ENCODE peak calls at places on chromosomes 6 and 20, in eight cellular contexts. T, K, A, X, L, M, P and N are unnamed samples.

GRCh38 chr20:13259921-13260320 is 38.8 kb downstream of the ISM1 start:
- DNase-seq in T (no peak), K (no peak), A (no peak), X (no peak), L (no peak), M (no peak), P (no peak), N (no peak)

GRCh38 chr20:48846516-48847492 is 19.0 kb upstream of the PREX1 start:
- DNase-seq in T (no peak), K (no peak), A (no peak), X (no peak), L (no peak), M (peak), P (no peak), N (no peak)

GRCh38 chr20:51022803-51023616 is at the start of gene KCNG1:
- DNase-seq in T (no peak), K (peak), A (no peak), X (peak), L (no peak), M (peak), P (peak), N (peak)

GRCh38 chr6:39416728-39417127 is 94.2 kb upstream of the KCNK16 start:
- DNase-seq in T (no peak), K (no peak), A (no peak), X (no peak), L (no peak), M (no peak), P (no peak), N (no peak)

GRCh38 chr20:8940311-8940710 is 128.6 kb upstream of the PLCB4 start:
- DNase-seq in T (no peak), K (no peak), A (no peak), X (no peak), L (no peak), M (no peak), P (no peak), N (no peak)

GRCh38 chr6:122494665-122495272 is 23.2 kb upstream of the SERINC1 start:
- DNase-seq in T (no peak), K (peak), A (no peak), X (peak), L (no peak), M (no peak), P (peak), N (no peak)

GRCh38 chr6:113315068-113315467 is 542.1 kb upstream of the MARCKS start:
- DNase-seq in T (no peak), K (no peak), A (no peak), X (no peak), L (no peak), M (no peak), P (no peak), N (no peak)

GRCh38 chr20:62001178-62001715 is 64.4 kb downstream of the TAF4 start:
- DNase-seq in T (no peak), K (no peak), A (no peak), X (no peak), L (no peak), M (no peak), P (no peak), N (no peak)

GRCh38 chr20:46917155-46917554 is 22.5 kb downstream of the EYA2 start:
- DNase-seq in T (no peak), K (no peak), A (no peak), X (no peak), L (no peak), M (no peak), P (no peak), N (no peak)

GRCh38 chr6:52077961-52078613 is 9.3 kb downstream of the PKHD1 start:
- DNase-seq in T (no peak), K (no peak), A (no peak), X (no peak), L (no peak), M (no peak), P (no peak), N (no peak)

GRCh38 chr20:19995220-19995863 is 21.8 kb upstream of the NAA20 start:
- DNase-seq in T (no peak), K (peak), A (peak), X (no peak), L (no peak), M (peak), P (no peak), N (no peak)

GRCh38 chr6:149293244-149293643 is 24.3 kb upstream of the TAB2 start:
- DNase-seq in T (no peak), K (no peak), A (no peak), X (no peak), L (no peak), M (no peak), P (no peak), N (no peak)

GRCh38 chr20:56710577-56711465 is 81.7 kb downstream of the TFAP2C start:
- DNase-seq in T (peak), K (no peak), A (no peak), X (no peak), L (no peak), M (no peak), P (no peak), N (no peak)

GRCh38 chr6:15287670-15288069 is 41.8 kb downstream of the JARID2 start:
- DNase-seq in T (no peak), K (no peak), A (no peak), X (no peak), L (no peak), M (no peak), P (no peak), N (peak)

GRCh38 chr6:107657755-107658461 is 166.2 kb downstream of the SCML4 start:
- DNase-seq in T (peak), K (no peak), A (no peak), X (no peak), L (no peak), M (peak), P (peak), N (peak)

GRCh38 chr6:79630883-79631799 is at the start of gene SH3BGRL2:
- DNase-seq in T (no peak), K (peak), A (peak), X (peak), L (peak), M (peak), P (peak), N (no peak)

GRCh38 chr6:142416179-142416578 is 114.4 kb downstream of the ADGRG6 start:
- DNase-seq in T (no peak), K (no peak), A (no peak), X (no peak), L (no peak), M (peak), P (no peak), N (no peak)

GRCh38 chr6:71205336-71205956 is 83.2 kb upstream of the OGFRL1 start:
- DNase-seq in T (no peak), K (no peak), A (no peak), X (no peak), L (no peak), M (no peak), P (no peak), N (no peak)

GRCh38 chr6:83220121-83220520 is 27.0 kb downstream of the RWDD2A start:
- DNase-seq in T (no peak), K (no peak), A (no peak), X (no peak), L (no peak), M (no peak), P (no peak), N (no peak)

GRCh38 chr20:57941572-57942381 is 232.0 kb upstream of the PMEPA1 start:
- DNase-seq in T (no peak), K (peak), A (no peak), X (no peak), L (no peak), M (no peak), P (no peak), N (no peak)

GRCh38 chr6:93562566-93562965 is 143.2 kb upstream of the EPHA7 start:
- DNase-seq in T (no peak), K (no peak), A (no peak), X (no peak), L (no peak), M (no peak), P (no peak), N (no peak)

GRCh38 chr6:158642805-158643489 is 1.6 kb downstream of the DYNLT1 start:
- DNase-seq in T (no peak), K (no peak), A (no peak), X (no peak), L (no peak), M (peak), P (peak), N (no peak)

GRCh38 chr6:117079946-117080345 is 185.4 kb upstream of the VGLL2 start:
- DNase-seq in T (no peak), K (no peak), A (no peak), X (no peak), L (no peak), M (no peak), P (no peak), N (no peak)

GRCh38 chr20:10061641-10062040 is 26.9 kb downstream of the ANKEF1 start:
- DNase-seq in T (no peak), K (no peak), A (no peak), X (no peak), L (no peak), M (no peak), P (no peak), N (no peak)

GRCh38 chr20:53291548-53291947 is 302.1 kb downstream of the ZNF217 start:
- DNase-seq in T (no peak), K (no peak), A (peak), X (no peak), L (no peak), M (no peak), P (no peak), N (no peak)

GRCh38 chr6:104954091-104954797 is 2.7 kb upstream of the LIN28B start:
- DNase-seq in T (no peak), K (no peak), A (peak), X (no peak), L (no peak), M (no peak), P (no peak), N (no peak)

GRCh38 chr6:104955491-104955890 is 1.4 kb upstream of the LIN28B start:
- DNase-seq in T (no peak), K (no peak), A (no peak), X (no peak), L (no peak), M (no peak), P (no peak), N (no peak)

GRCh38 chr6:104957301-104958177 is 632 bp downstream of the LIN28B start:
- DNase-seq in T (no peak), K (no peak), A (peak), X (no peak), L (no peak), M (no peak), P (no peak), N (no peak)

GRCh38 chr6:104956663-104957294 is at the start of gene LIN28B:
- DNase-seq in T (no peak), K (no peak), A (peak), X (no peak), L (no peak), M (no peak), P (no peak), N (no peak)

DNA sequence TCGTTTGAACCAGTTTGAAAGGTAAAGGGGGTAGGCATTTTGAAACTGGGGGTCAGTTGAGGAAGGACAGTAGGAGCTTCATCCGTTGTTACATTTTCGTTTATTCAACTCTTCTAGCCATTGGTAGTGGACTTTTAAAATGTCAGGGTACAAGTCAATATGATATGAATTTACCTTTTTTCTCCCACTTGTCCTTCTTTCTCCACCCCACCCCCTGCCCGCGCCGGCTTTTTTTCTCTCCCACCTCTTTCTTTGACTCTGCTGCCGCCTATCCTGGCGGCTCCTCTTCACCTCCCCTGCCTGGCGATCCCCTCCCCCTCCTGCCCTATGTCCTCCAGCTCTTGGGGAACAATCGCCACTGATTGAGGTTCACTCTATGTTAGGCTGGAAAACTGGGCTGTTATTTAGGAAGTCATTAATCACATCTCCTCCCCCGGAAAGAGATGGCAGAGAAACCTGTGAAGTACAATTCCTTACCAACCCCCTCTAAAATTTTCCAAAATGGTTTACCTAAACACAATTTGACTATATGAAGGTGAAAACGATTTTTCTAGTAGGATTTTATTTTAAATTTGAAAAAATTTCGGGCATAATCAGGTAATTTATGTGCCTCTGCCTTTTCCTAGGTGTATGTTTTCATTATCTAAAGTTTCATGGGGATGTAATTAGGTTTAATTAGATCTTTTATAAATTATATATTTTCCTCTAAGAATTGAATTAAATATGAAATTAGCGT is 812 bp upstream of the LIN28B start:
- DNase-seq in T (no peak), K (no peak), A (peak), X (no peak), L (no peak), M (no peak), P (no peak), N (no peak)
- TF ChIP-seq CTCF in T (peak), K (no peak), A (peak), X (no peak), L (no peak), M (no peak), P (no peak), N (no peak)

GRCh38 chr20:36461600-36462439 is 79.5 kb upstream of the MYL9 start:
- DNase-seq in T (no peak), K (peak), A (no peak), X (peak), L (peak), M (peak), P (peak), N (peak)
- TF ChIP-seq POLR2AphosphoS5 in T (no peak), K (no peak), A (no peak), X (no peak), L (no peak), M (peak), P (no peak), N (no peak)

DNA sequence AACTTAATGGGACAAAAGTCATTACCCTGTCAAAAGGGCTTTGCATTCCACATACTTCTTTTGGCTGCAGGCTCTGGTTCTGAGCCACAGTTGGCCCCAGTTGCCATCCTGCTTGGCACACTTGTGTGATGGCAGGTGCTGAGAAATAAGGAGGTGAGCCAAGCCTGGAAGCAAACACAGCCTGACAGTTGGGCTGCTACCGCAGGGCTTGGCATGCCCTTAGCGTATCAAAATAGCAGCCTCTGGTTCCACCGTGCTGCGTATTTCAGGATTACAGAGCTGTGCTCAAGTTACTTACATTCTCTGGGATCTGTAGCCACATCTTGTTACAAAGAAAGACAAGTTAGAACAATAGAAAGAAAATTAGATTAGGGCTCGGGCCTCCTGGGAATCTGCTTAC is 11.1 kb downstream of the MTHFD1L start:
- DNase-seq in T (no peak), K (peak), A (no peak), X (peak), L (peak), M (no peak), P (peak), N (no peak)
- TF ChIP-seq CTCF in T (no peak), K (no peak), A (no peak), X (no peak), L (no peak), M (no peak), P (peak), N (no peak)

GRCh38 chr6:21985904-21986303 is 310.9 kb downstream of the PRL start:
- DNase-seq in T (no peak), K (no peak), A (no peak), X (no peak), L (no peak), M (no peak), P (no peak), N (no peak)

GRCh38 chr6:21984551-21984950 is 312.3 kb downstream of the PRL start:
- DNase-seq in T (no peak), K (no peak), A (no peak), X (no peak), L (no peak), M (no peak), P (no peak), N (no peak)

GRCh38 chr6:21986703-21987102 is 310.1 kb downstream of the PRL start:
- DNase-seq in T (no peak), K (peak), A (no peak), X (no peak), L (no peak), M (no peak), P (no peak), N (no peak)

GRCh38 chr6:21984135-21984534 is 312.7 kb downstream of the PRL start:
- DNase-seq in T (no peak), K (no peak), A (no peak), X (no peak), L (no peak), M (peak), P (no peak), N (no peak)

DNA sequence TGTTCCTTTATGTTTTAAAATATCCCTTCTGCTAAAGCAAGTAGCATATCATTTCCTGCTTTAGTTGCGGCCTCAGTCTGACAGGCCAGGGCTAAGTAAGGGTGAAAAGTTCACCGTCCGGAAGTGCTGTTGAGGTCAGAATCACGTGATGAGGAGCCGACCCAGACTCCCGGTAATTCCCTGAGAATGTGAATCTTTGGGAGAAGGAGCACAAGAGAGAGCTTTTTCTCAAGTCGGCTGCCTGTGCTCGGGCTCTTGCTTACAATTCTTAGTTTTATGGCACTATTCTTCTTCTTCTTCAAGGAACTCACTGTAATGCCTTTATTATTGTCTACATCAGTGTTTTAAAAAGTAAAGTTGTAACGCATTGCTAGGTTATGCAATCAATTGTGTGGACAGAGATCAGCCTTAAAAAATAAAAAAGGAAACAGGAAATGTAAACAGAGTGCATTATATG is 309.3 kb downstream of the PRL start:
- DNase-seq in T (no peak), K (peak), A (peak), X (peak), L (no peak), M (peak), P (peak), N (peak)
- TF ChIP-seq POLR2AphosphoS5 in T (no peak), K (peak), A (no peak), X (peak), L (no peak), M (peak), P (peak), N (no peak)

DNA sequence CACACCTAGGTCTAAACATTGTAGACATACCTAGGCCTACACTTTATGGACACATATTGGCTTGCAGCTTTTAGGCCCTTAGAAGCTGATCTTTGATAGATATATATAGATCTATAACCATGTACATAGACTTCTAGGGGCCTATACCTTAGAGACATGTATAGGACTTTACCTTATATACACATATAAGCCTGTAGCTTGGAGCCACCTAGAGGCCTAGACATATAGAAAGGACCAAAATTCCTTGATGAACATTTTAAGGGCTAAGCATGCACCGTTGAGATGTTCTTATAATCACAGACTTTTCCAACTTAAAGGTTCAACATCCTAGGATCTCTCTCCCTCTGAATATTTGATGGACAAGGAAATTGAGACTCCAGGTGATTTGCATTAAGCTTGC is 371.7 kb upstream of the SASH1 start:
- DNase-seq in T (no peak), K (no peak), A (peak), X (no peak), L (no peak), M (peak), P (no peak), N (no peak)
- TF ChIP-seq CTCF in T (peak), K (no peak), A (peak), X (no peak), L (no peak), M (peak), P (no peak), N (no peak)